ENCODE peak calls at places on chromosomes 7 and 10, in nine cellular contexts. C is kidney, M is skeletal muscle cell, R is MG63, S is left ventricle myocardium inferior, L is fibroblast of villous mesenchyme, W is Panc1, P is heart right ventricle, O is testis. E is an unnamed sample.

GRCh38 chr7:119483364-119483763 is 789.6 kb upstream of the KCND2 start:
- DNase-seq in M (no peak), S (no peak), L (no peak), C (no peak), O (no peak), R (no peak), W (no peak), P (no peak), E (no peak)

GRCh38 chr10:104406715-104407517 is 53.3 kb downstream of the CFAP58 start:
- DNase-seq in L (peak; percentile 39), O (no peak), S (no peak), P (no peak), R (no peak), W (peak; percentile 18), M (peak; percentile 24), C (no peak), E (peak; percentile 39)

GRCh38 chr7:116213361-116214155 is 3.2 kb downstream of the TES start:
- DNase-seq in S (no peak), W (no peak), M (peak; percentile 63), O (no peak), R (no peak), P (peak; percentile 66), L (peak; percentile 79), C (no peak), E (no peak)

GRCh38 chr7:42197391-42197790 is 39.6 kb downstream of the GLI3 start:
- DNase-seq in M (peak; percentile 60), L (peak; percentile 78), O (no peak), R (no peak), S (no peak), W (no peak), C (no peak), P (no peak), E (peak; percentile 78)

GRCh38 chr10:113030453-113030852 is 80.4 kb downstream of the TCF7L2 start:
- DNase-seq in C (no peak), P (no peak), M (no peak), S (no peak), O (no peak), R (peak; percentile 60), L (no peak), W (no peak), E (peak; percentile 18)

GRCh38 chr7:137755846-137756685 is 90.7 kb downstream of the DGKI start:
- DNase-seq in W (no peak), L (peak; percentile 28), M (no peak), P (no peak), C (no peak), S (no peak), R (no peak), O (no peak), E (no peak)

GRCh38 chr7:378551-379455 is 88.8 kb downstream of the FOXL3 start:
- DNase-seq in C (peak; percentile 88), M (no peak), L (no peak), R (no peak), S (no peak), P (no peak), O (peak; percentile 16), W (no peak), E (no peak)

GRCh38 chr10:89327803-89328441 is at the start of gene IFIT3:
- DNase-seq in S (peak; percentile 64), P (peak; percentile 84), W (peak; percentile 64), L (peak; percentile 95), R (peak; percentile 85), M (peak; percentile 91), C (no peak), O (peak; percentile 73), E (peak; percentile 72)

GRCh38 chr10:20885678-20886077 is 11.4 kb downstream of the NEBL start:
- DNase-seq in C (no peak), O (no peak), R (no peak), W (no peak), P (no peak), S (no peak), L (no peak), M (no peak), E (no peak)

GRCh38 chr10:115606081-115606480 is 512.9 kb downstream of the ATRNL1 start:
- DNase-seq in L (no peak), W (no peak), M (peak; percentile 11), C (no peak), O (no peak), S (no peak), P (no peak), R (no peak), E (no peak)

GRCh38 chr10:47299611-47299988 is 397 bp upstream of the GDF10 start:
- DNase-seq in O (no peak), R (no peak), M (no peak), W (no peak), P (no peak), S (no peak), C (no peak), L (no peak), E (no peak)
- H3K4me3 ChIP-seq in O (peak overlapping the region; percentile 72), R (no peak overlapping the region), M (no peak overlapping the region), W (peak overlapping the region; percentile 12), P (peak overlapping the region; percentile 43), S (peak overlapping the region; percentile 62), C (no peak overlapping the region), L (no peak overlapping the region), E (no peak overlapping the region)

DNA sequence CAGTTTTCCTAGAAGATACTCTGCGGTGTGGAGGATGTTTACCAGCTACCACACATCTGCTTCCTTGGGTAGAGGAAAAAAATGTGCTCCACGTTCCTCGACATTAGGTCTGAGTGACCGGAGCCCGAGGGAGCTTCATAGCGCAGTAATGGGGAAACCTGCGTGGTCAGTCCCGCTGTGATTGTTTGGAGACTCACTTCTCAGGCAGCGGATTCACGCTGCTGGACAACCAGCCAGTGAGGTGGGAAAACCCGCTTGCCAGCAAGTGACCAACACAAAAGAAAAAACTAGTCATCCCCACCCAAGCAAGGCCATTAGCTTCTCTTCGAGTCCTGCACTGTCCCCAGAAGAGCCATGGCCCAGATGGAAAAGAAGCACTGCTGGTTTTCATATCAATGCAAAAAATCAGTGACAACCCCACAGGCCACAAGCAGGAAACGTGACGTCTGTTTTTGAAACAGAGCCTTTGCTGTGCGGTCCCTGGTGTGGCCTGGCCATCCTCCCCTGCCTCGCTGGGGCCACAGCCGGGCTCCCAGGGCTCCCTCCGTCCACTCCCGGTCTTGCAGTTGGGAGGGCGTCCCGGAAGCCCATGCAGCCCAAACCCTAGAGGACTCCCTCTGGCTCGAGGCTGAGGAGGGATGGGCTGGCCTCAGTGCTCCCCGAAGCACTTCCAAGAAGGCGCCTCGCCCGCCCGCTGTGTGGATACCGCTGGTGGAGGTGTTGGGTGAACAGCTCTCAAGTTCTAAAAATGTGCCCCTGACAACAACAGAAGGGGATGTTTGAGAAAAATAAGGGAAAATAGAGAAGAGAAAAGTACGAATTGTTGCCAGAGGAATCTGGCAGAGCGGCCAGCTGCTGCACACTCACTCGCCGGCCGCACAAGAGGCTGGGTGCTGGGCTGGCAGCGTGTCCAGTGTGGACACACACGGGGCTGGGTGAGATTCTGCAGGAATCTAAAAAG is 73.3 kb downstream of the ZRANB1 start:
- DNase-seq in O (no peak), M (no peak), S (peak; percentile 56), C (peak; percentile 84), W (no peak), P (peak; percentile 69), L (no peak), R (no peak), E (no peak)
- H3K4me3 ChIP-seq in O (no peak overlapping the region), M (no peak overlapping the region), S (peak overlapping the region; percentile 22), C (no peak overlapping the region), W (no peak overlapping the region), P (no peak overlapping the region), L (no peak overlapping the region), R (no peak overlapping the region), E (no peak overlapping the region)

GRCh38 chr7:73718438-73718881 is 1.0 kb downstream of the STX1A start:
- DNase-seq in S (no peak), O (no peak), C (no peak), M (no peak), P (no peak), W (no peak), L (no peak), R (no peak), E (no peak)

GRCh38 chr7:73717025-73717807 is 2.3 kb downstream of the STX1A start:
- DNase-seq in C (no peak), O (peak; percentile 44), S (no peak), M (no peak), R (no peak), L (peak; percentile 37), P (no peak), W (no peak), E (no peak)

GRCh38 chr7:73716318-73716890 is 3.1 kb downstream of the STX1A start:
- DNase-seq in S (no peak), P (no peak), O (no peak), M (no peak), R (no peak), L (no peak), W (no peak), C (no peak), E (no peak)

GRCh38 chr7:73718905-73719805 is at the start of gene STX1A:
- DNase-seq in M (no peak), C (peak; percentile 91), L (peak; percentile 64), O (peak; percentile 75), P (no peak), W (no peak), S (peak; percentile 69), R (peak; percentile 67), E (no peak)

DNA sequence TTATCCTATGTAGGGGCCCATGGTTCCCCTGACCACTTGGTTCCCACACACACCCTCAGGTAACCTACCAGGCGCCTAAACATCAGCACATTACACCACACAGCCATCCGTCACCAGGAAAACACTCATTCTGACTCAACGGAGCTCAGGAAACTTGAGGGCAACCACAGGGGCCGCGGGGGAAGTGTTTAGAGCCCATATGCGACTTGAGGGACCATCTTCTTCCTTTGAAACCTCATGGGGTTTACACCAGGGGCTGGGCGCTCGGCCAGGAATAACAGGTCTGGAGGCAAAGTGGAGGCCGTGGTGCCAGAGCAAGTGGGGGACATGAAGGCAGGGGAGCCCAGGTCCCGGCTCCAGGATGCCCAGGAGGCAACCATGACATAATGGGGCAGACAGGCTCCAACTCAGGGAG is 1.5 kb downstream of the STX1A start:
- DNase-seq in W (peak; percentile 68), S (no peak), M (peak; percentile 81), C (no peak), P (no peak), O (no peak), L (peak; percentile 85), R (peak; percentile 69), E (peak; percentile 59)
- H3K4me3 ChIP-seq in W (peak overlapping the region; percentile 82), S (peak overlapping the region; percentile 88), M (peak overlapping the region; percentile 81), C (no peak overlapping the region), P (no peak overlapping the region), O (no peak overlapping the region), L (peak overlapping the region; percentile 77), R (peak overlapping the region; percentile 65), E (peak overlapping the region; percentile 83)

GRCh38 chr10:99525897-99526296 is 6.8 kb upstream of the NKX2-3 start:
- DNase-seq in L (no peak), C (no peak), O (no peak), M (no peak), S (no peak), P (no peak), W (no peak), R (no peak), E (no peak)

GRCh38 chr10:99523251-99523773 is 9.4 kb upstream of the NKX2-3 start:
- DNase-seq in W (no peak), S (no peak), P (no peak), R (no peak), C (no peak), M (no peak), O (no peak), L (no peak), E (no peak)

GRCh38 chr10:99524736-99525380 is 7.9 kb upstream of the NKX2-3 start:
- DNase-seq in O (no peak), P (no peak), S (no peak), L (no peak), M (no peak), W (no peak), R (no peak), C (no peak), E (no peak)

GRCh38 chr10:99522511-99523250 is 10.1 kb upstream of the NKX2-3 start:
- DNase-seq in P (no peak), L (no peak), M (no peak), W (no peak), S (no peak), R (no peak), O (no peak), C (no peak), E (no peak)

GRCh38 chr10:99524050-99524666 is 8.6 kb upstream of the NKX2-3 start:
- DNase-seq in O (no peak), S (no peak), R (no peak), C (no peak), P (no peak), M (no peak), W (no peak), L (no peak), E (no peak)
- H3K4me3 ChIP-seq in O (no peak overlapping the region), S (no peak overlapping the region), R (no peak overlapping the region), C (no peak overlapping the region), P (no peak overlapping the region), M (no peak overlapping the region), W (no peak overlapping the region), L (no peak overlapping the region), E (no peak overlapping the region)